ENCODE peak calls at places on chromosomes 11 and 22, in nine cellular contexts. One of them, this sample, is unnamed.

GRCh38 chr11:47565340-47566165 is at the start of gene PTPMT1:
- DNase-seq in right atrium auricular region: peak
- DNase-seq in tibial artery: peak
- DNase-seq in endothelial cell of umbilical vein: peak
- DNase-seq in left ventricle myocardium inferior: peak
- DNase-seq in breast epithelium: peak
- DNase-seq in ovary: peak
- DNase-seq in WERI-Rb-1: peak
- DNase-seq in fibroblast of villous mesenchyme: peak
- DNase-seq in this sample: peak

GRCh38 chr11:126061707-126062678 is 673 bp downstream of the CDON start:
- DNase-seq in right atrium auricular region: no peak
- DNase-seq in tibial artery: peak
- DNase-seq in endothelial cell of umbilical vein: peak
- DNase-seq in left ventricle myocardium inferior: peak
- DNase-seq in breast epithelium: no peak
- DNase-seq in ovary: no peak
- DNase-seq in WERI-Rb-1: peak
- DNase-seq in fibroblast of villous mesenchyme: peak
- DNase-seq in this sample: no peak

GRCh38 chr11:130677486-130678153 is 229.2 kb downstream of the ADAMTS15 start:
- DNase-seq in right atrium auricular region: no peak
- DNase-seq in tibial artery: no peak
- DNase-seq in endothelial cell of umbilical vein: no peak
- DNase-seq in left ventricle myocardium inferior: peak
- DNase-seq in breast epithelium: peak
- DNase-seq in ovary: no peak
- DNase-seq in WERI-Rb-1: no peak
- DNase-seq in fibroblast of villous mesenchyme: peak
- DNase-seq in this sample: no peak

GRCh38 chr11:75201771-75202170 is 38.8 kb upstream of the TPBGL start:
- DNase-seq in right atrium auricular region: no peak
- DNase-seq in tibial artery: no peak
- DNase-seq in endothelial cell of umbilical vein: no peak
- DNase-seq in left ventricle myocardium inferior: no peak
- DNase-seq in breast epithelium: no peak
- DNase-seq in ovary: no peak
- DNase-seq in WERI-Rb-1: no peak
- DNase-seq in fibroblast of villous mesenchyme: no peak
- DNase-seq in this sample: no peak

GRCh38 chr11:112795142-112795815 is 165.9 kb upstream of the NCAM1 start:
- DNase-seq in right atrium auricular region: no peak
- DNase-seq in tibial artery: peak
- DNase-seq in endothelial cell of umbilical vein: no peak
- DNase-seq in left ventricle myocardium inferior: no peak
- DNase-seq in breast epithelium: no peak
- DNase-seq in ovary: no peak
- DNase-seq in WERI-Rb-1: peak
- DNase-seq in fibroblast of villous mesenchyme: peak
- DNase-seq in this sample: peak

GRCh38 chr22:42294034-42294985 is 23.9 kb upstream of the TCF20 start:
- DNase-seq in right atrium auricular region: no peak
- DNase-seq in tibial artery: peak
- DNase-seq in endothelial cell of umbilical vein: peak
- DNase-seq in left ventricle myocardium inferior: peak
- DNase-seq in breast epithelium: no peak
- DNase-seq in ovary: peak
- DNase-seq in WERI-Rb-1: no peak
- DNase-seq in fibroblast of villous mesenchyme: peak
- DNase-seq in this sample: no peak

GRCh38 chr11:7872913-7873312 is 58.2 kb downstream of the OR10A6 start:
- DNase-seq in right atrium auricular region: no peak
- DNase-seq in tibial artery: no peak
- DNase-seq in endothelial cell of umbilical vein: no peak
- DNase-seq in left ventricle myocardium inferior: no peak
- DNase-seq in breast epithelium: no peak
- DNase-seq in ovary: no peak
- DNase-seq in WERI-Rb-1: no peak
- DNase-seq in fibroblast of villous mesenchyme: no peak
- DNase-seq in this sample: no peak

GRCh38 chr11:9566561-9567063 is 6.9 kb upstream of the WEE1 start:
- DNase-seq in right atrium auricular region: no peak
- DNase-seq in tibial artery: no peak
- DNase-seq in endothelial cell of umbilical vein: no peak
- DNase-seq in left ventricle myocardium inferior: no peak
- DNase-seq in breast epithelium: no peak
- DNase-seq in ovary: no peak
- DNase-seq in WERI-Rb-1: no peak
- DNase-seq in fibroblast of villous mesenchyme: peak
- DNase-seq in this sample: no peak

GRCh38 chr11:62005231-62005661 is 37.8 kb upstream of the FTH1 start:
- DNase-seq in right atrium auricular region: no peak
- DNase-seq in tibial artery: no peak
- DNase-seq in endothelial cell of umbilical vein: no peak
- DNase-seq in left ventricle myocardium inferior: no peak
- DNase-seq in breast epithelium: no peak
- DNase-seq in ovary: peak
- DNase-seq in WERI-Rb-1: peak
- DNase-seq in fibroblast of villous mesenchyme: no peak
- DNase-seq in this sample: no peak

GRCh38 chr11:66603072-66603471 is 10.1 kb downstream of the CCS start:
- DNase-seq in right atrium auricular region: no peak
- DNase-seq in tibial artery: no peak
- DNase-seq in endothelial cell of umbilical vein: no peak
- DNase-seq in left ventricle myocardium inferior: no peak
- DNase-seq in breast epithelium: no peak
- DNase-seq in ovary: no peak
- DNase-seq in WERI-Rb-1: no peak
- DNase-seq in fibroblast of villous mesenchyme: no peak
- DNase-seq in this sample: no peak

GRCh38 chr11:30206249-30206996 is 24.4 kb upstream of the FSHB start:
- DNase-seq in right atrium auricular region: no peak
- DNase-seq in tibial artery: no peak
- DNase-seq in endothelial cell of umbilical vein: no peak
- DNase-seq in left ventricle myocardium inferior: no peak
- DNase-seq in breast epithelium: no peak
- DNase-seq in ovary: no peak
- DNase-seq in WERI-Rb-1: no peak
- DNase-seq in fibroblast of villous mesenchyme: no peak
- DNase-seq in this sample: peak

GRCh38 chr11:27485930-27486773 is 13.6 kb upstream of the LGR4 start:
- DNase-seq in right atrium auricular region: no peak
- DNase-seq in tibial artery: no peak
- DNase-seq in endothelial cell of umbilical vein: peak
- DNase-seq in left ventricle myocardium inferior: no peak
- DNase-seq in breast epithelium: no peak
- DNase-seq in ovary: no peak
- DNase-seq in WERI-Rb-1: no peak
- DNase-seq in fibroblast of villous mesenchyme: peak
- DNase-seq in this sample: no peak

GRCh38 chr11:129853508-129854228 is 38.0 kb downstream of the TMEM45B start:
- DNase-seq in right atrium auricular region: no peak
- DNase-seq in tibial artery: no peak
- DNase-seq in endothelial cell of umbilical vein: no peak
- DNase-seq in left ventricle myocardium inferior: no peak
- DNase-seq in breast epithelium: peak
- DNase-seq in ovary: peak
- DNase-seq in WERI-Rb-1: no peak
- DNase-seq in fibroblast of villous mesenchyme: peak
- DNase-seq in this sample: no peak

GRCh38 chr11:67691149-67691548 is 16.7 kb upstream of the ALDH3B2 start:
- DNase-seq in right atrium auricular region: no peak
- DNase-seq in tibial artery: no peak
- DNase-seq in endothelial cell of umbilical vein: no peak
- DNase-seq in left ventricle myocardium inferior: no peak
- DNase-seq in breast epithelium: no peak
- DNase-seq in ovary: no peak
- DNase-seq in WERI-Rb-1: no peak
- DNase-seq in fibroblast of villous mesenchyme: peak
- DNase-seq in this sample: no peak
- TF ChIP-seq CTCF in right atrium auricular region: peak
- TF ChIP-seq CTCF in tibial artery: no peak
- TF ChIP-seq CTCF in endothelial cell of umbilical vein: no peak
- TF ChIP-seq CTCF in left ventricle myocardium inferior: peak
- TF ChIP-seq CTCF in breast epithelium: peak
- TF ChIP-seq CTCF in ovary: no peak
- TF ChIP-seq CTCF in WERI-Rb-1: peak
- TF ChIP-seq CTCF in fibroblast of villous mesenchyme: peak
- TF ChIP-seq CTCF in this sample: peak

GRCh38 chr11:122116591-122116990 is 576 bp upstream of the BLID start:
- DNase-seq in right atrium auricular region: no peak
- DNase-seq in tibial artery: no peak
- DNase-seq in endothelial cell of umbilical vein: no peak
- DNase-seq in left ventricle myocardium inferior: no peak
- DNase-seq in breast epithelium: no peak
- DNase-seq in ovary: no peak
- DNase-seq in WERI-Rb-1: no peak
- DNase-seq in fibroblast of villous mesenchyme: no peak
- DNase-seq in this sample: no peak
- H3K4me3 ChIP-seq in right atrium auricular region: no peak
- H3K4me3 ChIP-seq in tibial artery: no peak
- H3K4me3 ChIP-seq in endothelial cell of umbilical vein: no peak
- H3K4me3 ChIP-seq in left ventricle myocardium inferior: no peak
- H3K4me3 ChIP-seq in breast epithelium: no peak
- H3K4me3 ChIP-seq in ovary: no peak
- H3K4me3 ChIP-seq in WERI-Rb-1: no peak
- H3K4me3 ChIP-seq in fibroblast of villous mesenchyme: no peak
- H3K4me3 ChIP-seq in this sample: no peak

GRCh38 chr11:128626913-128627665 is 39.7 kb upstream of the ETS1 start:
- DNase-seq in right atrium auricular region: peak
- DNase-seq in tibial artery: no peak
- DNase-seq in endothelial cell of umbilical vein: no peak
- DNase-seq in left ventricle myocardium inferior: no peak
- DNase-seq in breast epithelium: no peak
- DNase-seq in ovary: no peak
- DNase-seq in WERI-Rb-1: no peak
- DNase-seq in fibroblast of villous mesenchyme: no peak
- DNase-seq in this sample: no peak

GRCh38 chr11:128629516-128630106 is 42.3 kb upstream of the ETS1 start:
- DNase-seq in right atrium auricular region: peak
- DNase-seq in tibial artery: no peak
- DNase-seq in endothelial cell of umbilical vein: no peak
- DNase-seq in left ventricle myocardium inferior: no peak
- DNase-seq in breast epithelium: no peak
- DNase-seq in ovary: no peak
- DNase-seq in WERI-Rb-1: no peak
- DNase-seq in fibroblast of villous mesenchyme: no peak
- DNase-seq in this sample: no peak

GRCh38 chr11:128628343-128628673 is 41.0 kb upstream of the ETS1 start:
- DNase-seq in right atrium auricular region: no peak
- DNase-seq in tibial artery: no peak
- DNase-seq in endothelial cell of umbilical vein: no peak
- DNase-seq in left ventricle myocardium inferior: no peak
- DNase-seq in breast epithelium: no peak
- DNase-seq in ovary: no peak
- DNase-seq in WERI-Rb-1: no peak
- DNase-seq in fibroblast of villous mesenchyme: no peak
- DNase-seq in this sample: no peak

GRCh38 chr11:128628686-128629085 is 41.3 kb upstream of the ETS1 start:
- DNase-seq in right atrium auricular region: peak
- DNase-seq in tibial artery: no peak
- DNase-seq in endothelial cell of umbilical vein: no peak
- DNase-seq in left ventricle myocardium inferior: no peak
- DNase-seq in breast epithelium: no peak
- DNase-seq in ovary: no peak
- DNase-seq in WERI-Rb-1: no peak
- DNase-seq in fibroblast of villous mesenchyme: no peak
- DNase-seq in this sample: no peak

DNA sequence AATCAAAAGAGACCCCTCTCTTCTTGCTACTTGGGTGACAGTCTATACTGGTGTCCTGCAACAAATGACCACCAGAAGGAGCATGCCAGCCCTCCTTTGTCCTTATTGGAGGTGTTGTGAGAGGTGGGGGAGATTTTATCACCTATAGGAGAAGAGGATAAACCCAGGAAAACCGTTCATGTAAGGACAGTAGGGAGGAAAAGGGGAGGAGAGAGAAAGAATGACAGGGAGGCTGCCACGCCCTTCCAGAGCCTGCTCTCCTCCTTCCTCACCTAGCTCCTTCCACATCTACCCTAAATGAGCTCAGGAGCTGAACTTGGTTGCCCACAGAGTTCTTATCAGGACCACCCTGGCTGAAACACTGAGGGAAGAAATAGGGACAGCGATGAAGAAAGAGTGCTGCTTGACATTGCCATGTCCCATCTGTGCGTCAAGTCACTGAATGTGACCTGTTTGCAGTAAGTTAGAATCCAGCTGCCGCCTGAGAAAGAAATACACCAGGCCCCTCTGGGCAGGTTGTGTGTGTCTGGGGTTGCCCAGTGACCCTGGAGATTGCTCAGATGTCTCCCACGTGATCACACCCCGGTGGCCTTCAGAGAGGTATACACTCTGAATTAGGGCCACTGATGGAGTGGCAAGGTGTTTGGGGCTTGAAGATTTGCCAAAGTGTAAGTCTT is 40.4 kb upstream of the ETS1 start:
- DNase-seq in right atrium auricular region: peak
- DNase-seq in tibial artery: no peak
- DNase-seq in endothelial cell of umbilical vein: no peak
- DNase-seq in left ventricle myocardium inferior: no peak
- DNase-seq in breast epithelium: no peak
- DNase-seq in ovary: no peak
- DNase-seq in WERI-Rb-1: no peak
- DNase-seq in fibroblast of villous mesenchyme: no peak
- DNase-seq in this sample: no peak
- TF ChIP-seq CTCF in right atrium auricular region: no peak
- TF ChIP-seq CTCF in tibial artery: no peak
- TF ChIP-seq CTCF in endothelial cell of umbilical vein: no peak
- TF ChIP-seq CTCF in left ventricle myocardium inferior: no peak
- TF ChIP-seq CTCF in breast epithelium: no peak
- TF ChIP-seq CTCF in ovary: no peak
- TF ChIP-seq CTCF in WERI-Rb-1: no peak
- TF ChIP-seq CTCF in fibroblast of villous mesenchyme: no peak
- TF ChIP-seq CTCF in this sample: peak

GRCh38 chr22:24444251-24444650 is 16.9 kb downstream of the ADORA2A start:
- DNase-seq in right atrium auricular region: no peak
- DNase-seq in tibial artery: no peak
- DNase-seq in endothelial cell of umbilical vein: no peak
- DNase-seq in left ventricle myocardium inferior: no peak
- DNase-seq in breast epithelium: no peak
- DNase-seq in ovary: no peak
- DNase-seq in WERI-Rb-1: no peak
- DNase-seq in fibroblast of villous mesenchyme: no peak
- DNase-seq in this sample: no peak

GRCh38 chr22:24441406-24442351 is 14.3 kb downstream of the ADORA2A start:
- DNase-seq in right atrium auricular region: no peak
- DNase-seq in tibial artery: no peak
- DNase-seq in endothelial cell of umbilical vein: no peak
- DNase-seq in left ventricle myocardium inferior: peak
- DNase-seq in breast epithelium: no peak
- DNase-seq in ovary: no peak
- DNase-seq in WERI-Rb-1: no peak
- DNase-seq in fibroblast of villous mesenchyme: no peak
- DNase-seq in this sample: no peak

GRCh38 chr22:24442352-24442744 is 14.9 kb downstream of the ADORA2A start:
- DNase-seq in right atrium auricular region: no peak
- DNase-seq in tibial artery: no peak
- DNase-seq in endothelial cell of umbilical vein: no peak
- DNase-seq in left ventricle myocardium inferior: no peak
- DNase-seq in breast epithelium: no peak
- DNase-seq in ovary: no peak
- DNase-seq in WERI-Rb-1: no peak
- DNase-seq in fibroblast of villous mesenchyme: no peak
- DNase-seq in this sample: no peak

GRCh38 chr22:24444729-24445466 is 17.5 kb downstream of the ADORA2A start:
- DNase-seq in right atrium auricular region: no peak
- DNase-seq in tibial artery: no peak
- DNase-seq in endothelial cell of umbilical vein: no peak
- DNase-seq in left ventricle myocardium inferior: no peak
- DNase-seq in breast epithelium: no peak
- DNase-seq in ovary: no peak
- DNase-seq in WERI-Rb-1: peak
- DNase-seq in fibroblast of villous mesenchyme: no peak
- DNase-seq in this sample: no peak

GRCh38 chr22:24443668-24444067 is 16.3 kb downstream of the ADORA2A start:
- DNase-seq in right atrium auricular region: no peak
- DNase-seq in tibial artery: no peak
- DNase-seq in endothelial cell of umbilical vein: no peak
- DNase-seq in left ventricle myocardium inferior: no peak
- DNase-seq in breast epithelium: no peak
- DNase-seq in ovary: no peak
- DNase-seq in WERI-Rb-1: no peak
- DNase-seq in fibroblast of villous mesenchyme: no peak
- DNase-seq in this sample: no peak
- H3K4me3 ChIP-seq in right atrium auricular region: no peak
- H3K4me3 ChIP-seq in tibial artery: no peak
- H3K4me3 ChIP-seq in endothelial cell of umbilical vein: no peak
- H3K4me3 ChIP-seq in left ventricle myocardium inferior: no peak
- H3K4me3 ChIP-seq in breast epithelium: no peak
- H3K4me3 ChIP-seq in ovary: no peak
- H3K4me3 ChIP-seq in WERI-Rb-1: no peak
- H3K4me3 ChIP-seq in fibroblast of villous mesenchyme: no peak
- H3K4me3 ChIP-seq in this sample: no peak